ENCODE peak calls at places on chromosomes 6 and 20, in four cellular contexts. One of them, this sample, is unnamed.

GRCh38 chr6:31087494-31088089 is 24.8 kb downstream of the C6orf15 start:
- DNase-seq in K562: peak; percentile 88
- DNase-seq in GM12878: peak; percentile 25
- DNase-seq in HepG2: peak; percentile 78
- DNase-seq in this sample: peak; percentile 84

GRCh38 chr20:44019638-44020335 is 105.1 kb downstream of the TOX2 start:
- DNase-seq in K562: no peak
- DNase-seq in GM12878: no peak
- DNase-seq in HepG2: no peak
- DNase-seq in this sample: no peak

GRCh38 chr20:44911264-44911921 is 1.5 kb downstream of the PABPC1L start:
- DNase-seq in K562: peak; percentile 83
- DNase-seq in GM12878: no peak
- DNase-seq in HepG2: peak; percentile 96
- DNase-seq in this sample: peak; percentile 66

GRCh38 chr20:31505903-31506302 is 8.3 kb upstream of the HM13 start:
- DNase-seq in K562: no peak
- DNase-seq in GM12878: no peak
- DNase-seq in HepG2: no peak
- DNase-seq in this sample: no peak

GRCh38 chr6:452301-453067 is 60.9 kb downstream of the IRF4 start:
- DNase-seq in K562: no peak
- DNase-seq in GM12878: no peak
- DNase-seq in HepG2: no peak
- DNase-seq in this sample: no peak

GRCh38 chr20:8423482-8423881 is 291.4 kb downstream of the PLCB1 start:
- DNase-seq in K562: no peak
- DNase-seq in GM12878: no peak
- DNase-seq in HepG2: no peak
- DNase-seq in this sample: no peak

GRCh38 chr6:165308926-165309731 is at the start of gene C6orf118:
- DNase-seq in K562: no peak
- DNase-seq in GM12878: no peak
- DNase-seq in HepG2: no peak
- DNase-seq in this sample: peak; percentile 88

GRCh38 chr6:10861086-10861485 is 20.8 kb downstream of the GCM2 start:
- DNase-seq in K562: no peak
- DNase-seq in GM12878: no peak
- DNase-seq in HepG2: no peak
- DNase-seq in this sample: no peak

GRCh38 chr6:138550346-138550767 is 51.1 kb upstream of the NHSL1 start:
- DNase-seq in K562: no peak
- DNase-seq in GM12878: no peak
- DNase-seq in HepG2: peak; percentile 95
- DNase-seq in this sample: no peak

GRCh38 chr20:33766686-33767085 is 34.9 kb downstream of the ZNF341 start:
- DNase-seq in K562: no peak
- DNase-seq in GM12878: no peak
- DNase-seq in HepG2: no peak
- DNase-seq in this sample: no peak

GRCh38 chr20:19737025-19737424 is 21.0 kb upstream of the RIN2 start:
- DNase-seq in K562: no peak
- DNase-seq in GM12878: peak; percentile 37
- DNase-seq in HepG2: peak; percentile 33
- DNase-seq in this sample: no peak

GRCh38 chr6:157649311-157650260 is 173.5 kb upstream of the SNX9 start:
- DNase-seq in K562: no peak
- DNase-seq in GM12878: no peak
- DNase-seq in HepG2: no peak
- DNase-seq in this sample: no peak

GRCh38 chr20:36219671-36220220 is 16.5 kb upstream of the AAR2 start:
- DNase-seq in K562: no peak
- DNase-seq in GM12878: no peak
- DNase-seq in HepG2: no peak
- DNase-seq in this sample: no peak

GRCh38 chr6:129513471-129513870 is 196.5 kb downstream of the ARHGAP18 start:
- DNase-seq in K562: no peak
- DNase-seq in GM12878: no peak
- DNase-seq in HepG2: no peak
- DNase-seq in this sample: no peak

GRCh38 chr20:31740208-31740607 is 1.1 kb downstream of the TPX2 start:
- DNase-seq in K562: peak; percentile 35
- DNase-seq in GM12878: no peak
- DNase-seq in HepG2: no peak
- DNase-seq in this sample: no peak

GRCh38 chr6:39892490-39893129 is 41.7 kb downstream of the MOCS1 start:
- DNase-seq in K562: peak; percentile 66
- DNase-seq in GM12878: peak; percentile 2
- DNase-seq in HepG2: peak; percentile 50
- DNase-seq in this sample: peak; percentile 72

GRCh38 chr20:4519530-4519929 is 202.2 kb upstream of the PRND start:
- DNase-seq in K562: peak; percentile 9
- DNase-seq in GM12878: no peak
- DNase-seq in HepG2: no peak
- DNase-seq in this sample: peak; percentile 39

GRCh38 chr20:4017051-4017702 is 1.8 kb upstream of the RNF24 start:
- DNase-seq in K562: no peak
- DNase-seq in GM12878: no peak
- DNase-seq in HepG2: no peak
- DNase-seq in this sample: no peak

GRCh38 chr20:57618091-57618765 is 2.0 kb downstream of the ZBP1 start:
- DNase-seq in K562: no peak
- DNase-seq in GM12878: no peak
- DNase-seq in HepG2: no peak
- DNase-seq in this sample: no peak

GRCh38 chr20:58375796-58376195 is 13.2 kb upstream of the VAPB start:
- DNase-seq in K562: no peak
- DNase-seq in GM12878: no peak
- DNase-seq in HepG2: no peak
- DNase-seq in this sample: no peak

GRCh38 chr20:54203281-54203680 is 4.6 kb upstream of the PFDN4 start:
- DNase-seq in K562: no peak
- DNase-seq in GM12878: no peak
- DNase-seq in HepG2: no peak
- DNase-seq in this sample: no peak

GRCh38 chr6:143872211-143872610 is 7.9 kb downstream of the ZC2HC1B start:
- DNase-seq in K562: no peak
- DNase-seq in GM12878: peak; percentile 11
- DNase-seq in HepG2: no peak
- DNase-seq in this sample: no peak

GRCh38 chr20:17108896-17109295 is 117.9 kb upstream of the PCSK2 start:
- DNase-seq in K562: no peak
- DNase-seq in GM12878: no peak
- DNase-seq in HepG2: no peak
- DNase-seq in this sample: no peak

GRCh38 chr20:40481743-40482458 is 207.1 kb downstream of the MAFB start:
- DNase-seq in K562: no peak
- DNase-seq in GM12878: no peak
- DNase-seq in HepG2: no peak
- DNase-seq in this sample: no peak

GRCh38 chr6:63509652-63510352 is 62.5 kb upstream of the LOC128125822 start:
- DNase-seq in K562: no peak
- DNase-seq in GM12878: no peak
- DNase-seq in HepG2: peak; percentile 99
- DNase-seq in this sample: peak; percentile 19

GRCh38 chr6:73746776-73747175 is 50.8 kb downstream of the CD109 start:
- DNase-seq in K562: no peak
- DNase-seq in GM12878: no peak
- DNase-seq in HepG2: no peak
- DNase-seq in this sample: no peak

GRCh38 chr20:50360921-50361320 is 149.3 kb upstream of the PTPN1 start:
- DNase-seq in K562: no peak
- DNase-seq in GM12878: no peak
- DNase-seq in HepG2: no peak
- DNase-seq in this sample: no peak

GRCh38 chr6:138105880-138106664 is 1.1 kb downstream of the PERP start:
- DNase-seq in K562: no peak
- DNase-seq in GM12878: no peak
- DNase-seq in HepG2: peak; percentile 63
- DNase-seq in this sample: peak; percentile 53

GRCh38 chr20:24959591-24960301 is 10.7 kb downstream of the CST7 start:
- DNase-seq in K562: no peak
- DNase-seq in GM12878: no peak
- DNase-seq in HepG2: no peak
- DNase-seq in this sample: no peak

GRCh38 chr20:32780278-32780677 is 18.1 kb downstream of the DNMT3B start:
- DNase-seq in K562: no peak
- DNase-seq in GM12878: no peak
- DNase-seq in HepG2: no peak
- DNase-seq in this sample: no peak

DNA sequence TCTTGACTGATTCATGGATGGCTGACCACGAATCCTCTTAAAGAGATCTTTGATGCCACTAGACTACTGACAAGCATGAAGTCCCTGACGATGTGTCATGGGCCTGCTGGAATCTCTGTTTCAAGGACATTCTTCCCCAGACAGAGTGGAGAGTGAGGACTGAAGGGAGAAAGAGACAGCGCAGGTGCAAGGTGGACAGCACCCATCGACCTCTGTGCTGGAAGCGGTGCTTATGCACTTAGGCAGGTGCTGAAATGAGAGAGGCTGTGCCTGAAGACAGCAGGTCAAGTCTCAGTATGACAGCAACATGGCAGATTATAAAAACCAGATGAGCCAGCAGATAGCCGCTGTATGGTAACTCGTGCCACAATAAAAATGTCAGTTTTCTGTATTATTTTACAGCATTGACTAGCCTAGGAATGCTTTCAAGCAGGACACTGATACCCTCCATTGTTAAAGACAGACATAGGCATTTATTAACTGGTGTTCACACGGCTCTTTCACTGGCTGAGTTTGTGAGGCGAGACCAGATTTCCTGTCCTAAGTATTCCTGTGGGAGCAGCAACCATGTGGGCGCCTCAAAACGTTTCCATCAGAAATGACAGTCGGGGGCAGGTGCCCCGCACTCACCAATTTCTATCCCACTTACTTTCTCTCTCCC is 47.5 kb downstream of the FOXC1 start:
- DNase-seq in K562: no peak
- DNase-seq in GM12878: no peak
- DNase-seq in HepG2: no peak
- DNase-seq in this sample: no peak
- TF ChIP-seq TARDBP in K562: no peak
- TF ChIP-seq TARDBP in GM12878: no peak
- TF ChIP-seq TARDBP in HepG2: no peak
- TF ChIP-seq TARDBP in this sample: no peak

GRCh38 chr20:967796-968742 is 34.0 kb downstream of the RSPO4 start:
- DNase-seq in K562: peak; percentile 74
- DNase-seq in GM12878: peak; percentile 13
- DNase-seq in HepG2: peak; percentile 58
- DNase-seq in this sample: peak; percentile 32
- TF ChIP-seq TARDBP in K562: no peak
- TF ChIP-seq TARDBP in GM12878: no peak
- TF ChIP-seq TARDBP in HepG2: no peak
- TF ChIP-seq TARDBP in this sample: no peak

DNA sequence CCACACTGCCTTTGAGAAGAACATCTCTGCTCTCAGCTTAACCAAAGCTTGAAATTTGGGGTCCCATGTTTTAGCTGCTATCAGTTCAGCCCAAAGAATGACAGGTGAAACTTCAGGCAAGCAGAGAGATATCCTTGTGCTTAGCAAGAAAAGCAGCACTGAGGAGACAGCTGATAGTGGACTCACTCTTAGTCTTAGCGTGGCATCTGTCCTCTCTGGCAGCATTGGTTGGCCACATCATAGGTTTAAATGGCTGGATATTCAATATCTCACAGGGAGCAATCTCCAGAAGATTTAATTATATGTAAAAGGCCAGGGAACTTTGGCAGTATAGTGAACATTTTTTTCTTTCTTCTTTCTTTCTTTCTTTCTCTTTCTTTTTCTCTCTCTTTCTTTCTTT is 131.1 kb upstream of the SGK1 start:
- DNase-seq in K562: no peak
- DNase-seq in GM12878: no peak
- DNase-seq in HepG2: no peak
- DNase-seq in this sample: no peak
- TF ChIP-seq TARDBP in K562: no peak
- TF ChIP-seq TARDBP in GM12878: no peak
- TF ChIP-seq TARDBP in HepG2: no peak
- TF ChIP-seq TARDBP in this sample: no peak

GRCh38 chr6:158869604-158870417 is 50.6 kb upstream of the EZR start:
- DNase-seq in K562: peak; percentile 99
- DNase-seq in GM12878: peak; percentile 98
- DNase-seq in HepG2: no peak
- DNase-seq in this sample: peak; percentile 99

GRCh38 chr6:158867381-158868121 is 48.4 kb upstream of the EZR start:
- DNase-seq in K562: no peak
- DNase-seq in GM12878: no peak
- DNase-seq in HepG2: no peak
- DNase-seq in this sample: no peak

GRCh38 chr6:158868122-158868480 is 48.9 kb upstream of the EZR start:
- DNase-seq in K562: no peak
- DNase-seq in GM12878: no peak
- DNase-seq in HepG2: no peak
- DNase-seq in this sample: no peak

GRCh38 chr6:158869010-158869603 is 49.9 kb upstream of the EZR start:
- DNase-seq in K562: peak; percentile 60
- DNase-seq in GM12878: peak; percentile 53
- DNase-seq in HepG2: no peak
- DNase-seq in this sample: no peak

GRCh38 chr6:158870418-158870957 is 51.3 kb upstream of the EZR start:
- DNase-seq in K562: no peak
- DNase-seq in GM12878: no peak
- DNase-seq in HepG2: no peak
- DNase-seq in this sample: no peak
- TF ChIP-seq TARDBP in K562: no peak
- TF ChIP-seq TARDBP in GM12878: no peak
- TF ChIP-seq TARDBP in HepG2: no peak
- TF ChIP-seq TARDBP in this sample: no peak

DNA sequence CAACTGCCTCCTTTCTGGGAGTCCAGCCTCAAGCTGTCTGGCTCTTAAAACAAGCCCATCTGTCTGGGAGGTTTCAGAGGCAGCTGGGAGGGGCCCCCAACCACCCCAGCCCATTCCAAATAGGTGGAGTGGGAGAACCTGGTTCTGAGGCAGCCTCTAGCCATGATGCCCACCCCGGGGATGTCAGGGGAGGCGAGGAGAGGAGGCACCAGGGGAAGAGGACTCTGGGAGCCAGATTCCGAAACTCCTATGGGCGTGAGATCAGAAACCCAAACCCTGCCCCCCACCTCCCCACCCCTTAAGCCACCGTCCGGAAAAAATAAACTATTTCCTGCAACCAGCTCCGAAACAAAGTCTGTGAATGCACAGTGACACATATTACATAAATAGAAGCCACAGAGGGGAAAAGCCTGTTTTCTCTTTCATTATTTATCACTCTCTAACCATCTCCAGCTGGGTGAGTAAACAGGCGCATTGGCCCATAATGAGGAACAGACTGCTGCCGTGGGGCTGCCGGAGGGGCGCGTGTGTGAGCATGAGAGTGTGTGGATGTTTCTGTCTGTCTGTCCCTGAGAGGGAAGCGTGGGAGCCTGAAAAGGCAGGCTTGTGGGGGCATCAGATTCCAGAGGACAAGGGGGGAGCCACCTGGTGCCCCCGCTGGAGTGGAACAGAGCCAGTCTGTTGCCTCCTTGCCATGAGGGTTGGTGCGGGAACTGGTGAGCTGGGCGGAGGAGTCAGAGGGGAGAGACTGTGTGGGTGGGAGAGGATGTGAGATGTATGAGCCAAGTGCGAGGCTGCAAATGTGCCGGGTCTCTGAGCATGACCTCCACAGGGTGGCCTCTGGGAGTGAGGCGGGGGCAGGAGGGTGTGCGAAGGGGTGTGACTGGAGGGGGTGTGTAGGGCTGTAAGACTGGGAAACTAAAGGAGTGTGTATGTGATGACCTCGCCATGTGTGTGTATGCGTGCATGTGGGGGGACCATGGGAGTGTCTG is 14.3 kb upstream of the FOXP4 start:
- DNase-seq in K562: peak; percentile 34
- DNase-seq in GM12878: peak; percentile 92
- DNase-seq in HepG2: no peak
- DNase-seq in this sample: no peak
- TF ChIP-seq TARDBP in K562: no peak
- TF ChIP-seq TARDBP in GM12878: peak; percentile 29
- TF ChIP-seq TARDBP in HepG2: no peak
- TF ChIP-seq TARDBP in this sample: no peak

This sample was measured in HEK293T.